ENCODE peak calls at places on chromosomes 1 and 21, in five cellular contexts. X, E, A, S and G are unnamed samples.

GRCh38 chr21:45856940-45857339 is 124.6 kb upstream of the COL6A1 start:
- DNase-seq in X (no peak), E (no peak), A (no peak), S (no peak), G (no peak)

GRCh38 chr21:44723177-44724131 is 12.1 kb upstream of the TSPEAR start:
- DNase-seq in X (no peak), E (no peak), A (no peak), S (peak), G (peak)

GRCh38 chr1:68207129-68207689 is 25.1 kb downstream of the WLS start:
- DNase-seq in X (no peak), E (no peak), A (no peak), S (no peak), G (no peak)

GRCh38 chr1:8544644-8545043 is 226.7 kb downstream of the SLC45A1 start:
- DNase-seq in X (no peak), E (no peak), A (no peak), S (no peak), G (no peak)

GRCh38 chr1:205416326-205416725 is 5.5 kb downstream of the LEMD1 start:
- DNase-seq in X (no peak), E (no peak), A (no peak), S (no peak), G (no peak)

GRCh38 chr1:206143537-206144155 is 26.5 kb upstream of the AVPR1B start:
- DNase-seq in X (no peak), E (no peak), A (no peak), S (no peak), G (no peak)

GRCh38 chr21:37862536-37862935 is 53.7 kb downstream of the KCNJ6 start:
- DNase-seq in X (no peak), E (no peak), A (peak), S (no peak), G (no peak)

GRCh38 chr1:111468717-111469100 is 5.1 kb upstream of the C1orf162 start:
- DNase-seq in X (no peak), E (no peak), A (no peak), S (no peak), G (no peak)

GRCh38 chr1:169824153-169824552 is 29.4 kb upstream of the METTL18 start:
- DNase-seq in X (no peak), E (no peak), A (no peak), S (no peak), G (no peak)

GRCh38 chr1:236685205-236685916 is 938 bp upstream of the ACTN2 start:
- DNase-seq in X (no peak), E (no peak), A (no peak), S (no peak), G (no peak)

GRCh38 chr21:46219591-46220239 is 8.9 kb downstream of the LSS start:
- DNase-seq in X (no peak), E (no peak), A (no peak), S (peak), G (peak)

GRCh38 chr1:15885701-15886612 is 38.5 kb downstream of the SPEN start:
- DNase-seq in X (peak), E (peak), A (peak), S (peak), G (peak)
- TF ChIP-seq POLR2A in X (no peak), E (no peak), A (no peak), S (no peak), G (no peak)

DNA sequence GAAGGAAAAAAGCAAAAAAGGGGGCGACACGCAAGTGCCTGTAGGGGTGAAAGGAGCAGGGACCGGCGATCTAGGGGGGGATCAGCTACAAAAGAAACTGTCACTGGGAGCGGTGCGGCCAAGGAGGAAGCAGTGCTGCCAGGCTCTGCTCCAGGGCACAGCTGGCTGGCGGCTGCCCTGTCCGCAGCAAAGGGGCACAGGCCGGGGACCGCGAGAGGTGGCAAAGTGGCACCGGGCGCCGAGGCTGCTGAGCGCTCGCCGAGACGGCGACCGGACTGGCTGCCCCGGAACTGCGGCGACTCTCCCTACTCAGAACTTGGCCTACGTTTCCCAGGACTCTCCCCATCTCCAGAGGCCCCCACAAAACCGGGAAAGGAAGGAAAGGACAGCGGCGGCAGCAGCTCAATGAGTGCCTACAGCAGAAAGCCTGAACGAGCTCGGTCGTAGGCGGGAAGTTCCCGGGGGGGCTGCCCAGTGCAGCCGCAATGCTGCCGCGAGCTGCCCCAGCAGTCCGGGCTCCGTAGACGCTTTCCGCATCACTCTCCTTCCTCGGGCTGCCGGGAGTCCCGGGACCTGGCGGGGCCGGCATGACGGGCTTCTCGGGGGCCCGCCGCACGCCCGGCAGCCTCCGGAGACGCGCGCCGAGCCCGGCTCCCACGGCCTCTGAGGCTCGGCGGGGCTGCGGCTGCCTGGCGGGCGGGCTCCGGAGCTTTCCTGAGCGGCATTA is 998 bp upstream of the CDKN2C start:
- DNase-seq in X (peak), E (peak), A (peak), S (peak), G (peak)
- TF ChIP-seq POLR2A in X (no peak), E (no peak), A (no peak), S (no peak), G (no peak)

GRCh38 chr21:36428789-36429671 is 43.8 kb downstream of the CHAF1B start:
- DNase-seq in X (no peak), E (no peak), A (no peak), S (no peak), G (no peak)

GRCh38 chr21:36433011-36433709 is 46.8 kb downstream of the CLDN14 start:
- DNase-seq in X (no peak), E (no peak), A (no peak), S (no peak), G (no peak)

GRCh38 chr21:36429672-36430546 is 44.7 kb downstream of the CHAF1B start:
- DNase-seq in X (peak), E (peak), A (peak), S (peak), G (peak)

GRCh38 chr21:36431252-36431651 is 46.1 kb downstream of the CHAF1B start:
- DNase-seq in X (no peak), E (no peak), A (no peak), S (no peak), G (no peak)

GRCh38 chr21:36430841-36431240 is 45.6 kb downstream of the CHAF1B start:
- DNase-seq in X (no peak), E (no peak), A (no peak), S (no peak), G (no peak)
- TF ChIP-seq POLR2A in X (no peak), E (no peak), A (no peak), S (no peak), G (no peak)

DNA sequence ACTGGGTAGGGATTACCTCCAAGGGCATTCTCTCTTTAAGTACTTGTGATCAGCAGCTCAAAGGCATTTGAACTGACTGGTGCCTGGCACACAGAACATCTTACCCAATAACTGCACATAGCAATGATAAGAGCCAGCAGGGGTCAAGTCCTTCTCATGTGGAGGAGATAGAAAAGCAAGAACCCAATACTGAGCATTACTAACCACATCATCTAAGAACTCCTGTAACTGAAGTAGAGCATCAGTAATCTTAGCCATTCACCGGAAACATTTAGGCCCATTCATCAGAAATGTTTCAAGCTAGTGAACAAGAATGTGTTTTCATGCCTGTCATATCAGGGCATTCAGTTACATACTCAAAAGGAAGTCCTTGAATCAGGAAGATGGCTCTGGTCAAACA is 33.6 kb upstream of the THEM4 start:
- DNase-seq in X (no peak), E (no peak), A (peak), S (no peak), G (no peak)
- TF ChIP-seq POLR2A in X (no peak), E (no peak), A (no peak), S (no peak), G (no peak)

DNA sequence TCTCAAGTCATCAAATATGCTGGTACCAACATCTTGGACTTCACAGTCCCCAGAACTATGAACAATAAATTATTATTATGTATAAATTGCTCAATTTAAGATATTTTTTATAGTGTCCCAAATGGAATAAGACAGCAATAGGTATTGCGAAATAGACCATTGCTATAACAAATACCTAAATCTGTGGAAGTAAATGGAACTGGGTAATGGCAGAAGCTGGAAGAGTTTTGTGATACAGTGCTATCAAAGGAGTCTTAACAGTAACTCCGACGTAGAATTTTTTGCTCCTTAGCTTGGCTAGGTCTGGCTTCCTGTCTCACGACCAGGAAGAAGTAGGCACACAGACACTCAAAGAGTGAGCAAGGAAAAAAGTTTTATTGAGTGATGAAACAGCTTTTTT is 1791.5 kb downstream of the PLA2G4A start:
- DNase-seq in X (no peak), E (no peak), A (no peak), S (no peak), G (no peak)
- TF ChIP-seq POLR2A in X (no peak), E (no peak), A (no peak), S (no peak), G (no peak)

DNA sequence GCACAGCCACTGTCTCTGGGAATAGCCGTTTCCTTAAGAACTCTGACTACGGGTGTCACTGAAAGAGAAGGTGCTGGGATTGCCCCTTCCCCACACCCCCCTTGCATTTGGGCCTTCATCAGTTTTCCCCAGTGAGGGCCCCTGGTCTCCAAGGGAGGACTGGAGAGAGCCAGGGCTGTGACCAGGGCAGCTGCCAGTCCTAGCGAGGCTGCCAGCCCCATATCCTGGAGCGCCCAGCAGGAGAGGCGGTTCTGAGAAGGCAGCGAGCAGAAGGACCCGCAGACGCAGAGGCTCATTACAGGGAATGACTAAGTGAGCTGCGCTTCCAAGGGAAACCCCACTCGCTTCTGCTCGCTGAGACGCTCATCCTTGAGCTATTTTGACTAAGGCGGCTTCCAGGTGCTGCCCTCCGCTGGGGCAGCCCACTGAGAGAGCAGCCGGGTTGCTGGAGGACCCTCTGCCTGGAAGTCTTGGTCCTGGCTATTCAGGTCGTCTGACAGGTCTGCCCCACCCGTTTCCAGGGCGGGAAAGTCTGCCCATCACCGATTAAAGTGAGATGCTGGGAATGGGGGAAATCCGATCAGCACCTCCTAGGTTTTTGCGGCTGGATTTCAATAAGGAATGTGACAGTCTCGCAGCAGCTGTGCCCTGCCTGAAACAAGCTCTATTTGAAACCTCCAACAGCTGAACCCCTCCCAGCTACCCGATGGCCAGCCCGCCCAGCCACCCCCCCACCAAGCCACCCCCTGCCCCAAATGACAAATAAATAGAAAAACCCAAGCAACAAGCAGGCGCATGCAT is 2.9 kb downstream of the KCNN3 start:
- DNase-seq in X (peak), E (peak), A (no peak), S (no peak), G (no peak)
- TF ChIP-seq POLR2A in X (peak), E (no peak), A (no peak), S (no peak), G (no peak)

GRCh38 chr1:16147615-16147926 is 8.3 kb downstream of the EPHA2 start:
- DNase-seq in X (no peak), E (no peak), A (no peak), S (no peak), G (no peak)

GRCh38 chr1:16146888-16147614 is 8.8 kb downstream of the EPHA2 start:
- DNase-seq in X (peak), E (no peak), A (peak), S (no peak), G (peak)

GRCh38 chr1:16145030-16145987 is 10.6 kb downstream of the EPHA2 start:
- DNase-seq in X (peak), E (peak), A (peak), S (peak), G (peak)

GRCh38 chr1:16144325-16145029 is 11.4 kb downstream of the EPHA2 start:
- DNase-seq in X (peak), E (no peak), A (peak), S (no peak), G (no peak)

DNA sequence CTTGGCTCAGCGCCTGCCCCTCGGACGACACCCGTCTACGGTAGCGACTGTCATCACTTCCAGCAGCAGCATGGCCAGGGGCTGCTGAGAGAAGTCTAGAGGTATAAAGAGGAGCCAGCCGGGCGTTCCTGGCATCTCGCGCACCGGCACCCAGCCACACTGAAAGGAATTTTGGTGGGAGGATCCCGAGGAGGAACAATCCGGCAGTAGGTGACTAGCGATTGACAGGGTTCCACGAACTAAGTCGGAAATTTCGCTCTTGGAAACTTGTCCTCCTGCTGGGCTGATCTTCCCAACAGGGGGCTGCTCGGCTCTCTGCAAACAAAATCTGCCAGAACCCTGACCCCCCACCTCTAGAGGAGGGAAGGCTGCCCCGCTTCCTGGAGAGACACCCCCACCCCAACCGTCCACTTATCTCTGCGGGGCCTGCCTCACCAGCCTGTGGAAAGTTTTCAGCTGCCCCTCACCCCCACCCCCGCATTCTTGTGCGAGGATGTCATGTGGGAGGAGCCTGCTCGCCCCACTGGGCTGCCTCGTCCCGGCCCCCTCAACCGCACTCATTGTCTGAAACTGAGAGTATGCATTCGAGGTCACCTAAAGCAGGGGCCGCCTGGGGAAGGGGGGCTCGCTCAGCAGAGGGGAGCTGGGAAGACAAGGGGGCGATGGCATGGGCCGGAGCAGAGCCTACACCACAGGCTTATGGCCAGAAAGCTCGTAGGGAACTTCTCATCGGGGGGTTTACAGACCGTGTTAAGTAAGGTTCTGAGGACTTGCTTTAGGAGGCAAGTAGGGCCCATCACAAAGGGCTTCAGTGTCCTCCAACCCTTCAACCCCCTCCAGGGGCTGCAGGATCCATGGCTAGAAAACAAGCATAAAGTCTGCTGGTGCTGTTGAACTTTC is 9.6 kb downstream of the EPHA2 start:
- DNase-seq in X (peak), E (peak), A (peak), S (peak), G (peak)
- TF ChIP-seq POLR2A in X (peak), E (no peak), A (no peak), S (no peak), G (no peak)

GRCh38 chr1:41751804-41752513 is 166.8 kb downstream of the HIVEP3 start:
- DNase-seq in X (no peak), E (no peak), A (no peak), S (no peak), G (no peak)
- TF ChIP-seq POLR2A in X (no peak), E (no peak), A (no peak), S (no peak), G (no peak)

GRCh38 chr1:28503117-28503516 is 2.7 kb upstream of the RCC1 start:
- DNase-seq in X (no peak), E (no peak), A (no peak), S (no peak), G (no peak)
- TF ChIP-seq POLR2A in X (no peak), E (no peak), A (no peak), S (no peak), G (no peak)